ENCODE peak calls at places on chromosomes 6 and 20, in seven cellular contexts. V is neuronal stem cell, I is K562, U is fibroblast of lung, F is left ventricle myocardium inferior, T is heart right ventricle, C is RWPE1. Q is an unnamed sample.

GRCh38 chr6:48744948-48745347 is 634.0 kb upstream of the PTCHD4 start:
- DNase-seq in C (peak), T (no peak), I (no peak), U (peak), F (no peak), V (no peak), Q (no peak)

GRCh38 chr6:128918886-128919285 is 35.9 kb downstream of the LAMA2 start:
- DNase-seq in C (no peak), V (no peak), I (no peak), F (no peak), U (no peak), T (no peak), Q (no peak)

GRCh38 chr20:19730716-19731115 is 27.3 kb upstream of the RIN2 start:
- DNase-seq in T (no peak), F (no peak), C (no peak), I (no peak), V (no peak), U (no peak), Q (no peak)

GRCh38 chr6:46011241-46012085 is 4.2 kb downstream of the CLIC5 start:
- DNase-seq in V (no peak), F (peak), I (no peak), C (no peak), T (no peak), U (no peak), Q (no peak)

GRCh38 chr6:138105880-138106664 is 1.1 kb downstream of the PERP start:
- DNase-seq in I (no peak), T (no peak), C (peak), F (no peak), U (peak), V (peak), Q (no peak)

GRCh38 chr6:71238351-71238750 is 50.3 kb upstream of the OGFRL1 start:
- DNase-seq in I (no peak), V (no peak), U (peak), F (no peak), C (no peak), T (no peak), Q (no peak)

GRCh38 chr20:63567132-63567381 is 7.0 kb downstream of the HELZ2 start:
- DNase-seq in F (no peak), U (no peak), V (no peak), I (no peak), T (no peak), C (no peak), Q (peak)

GRCh38 chr6:108618623-108619152 is 58.0 kb downstream of the FOXO3 start:
- DNase-seq in C (no peak), I (no peak), F (no peak), V (no peak), T (no peak), U (no peak), Q (no peak)

GRCh38 chr20:56540415-56540814 is 7.4 kb downstream of the FAM209B start:
- DNase-seq in C (no peak), U (no peak), F (no peak), V (no peak), T (no peak), I (no peak), Q (no peak)

GRCh38 chr20:32756156-32756555 is 6.0 kb upstream of the DNMT3B start:
- DNase-seq in F (no peak), T (no peak), U (no peak), V (no peak), I (no peak), C (no peak), Q (no peak)

GRCh38 chr20:24892931-24893330 is 56.1 kb upstream of the CST7 start:
- DNase-seq in I (no peak), U (no peak), T (no peak), F (no peak), V (no peak), C (no peak), Q (no peak)

GRCh38 chr20:58109918-58110635 is 118.4 kb downstream of the ANKRD60 start:
- DNase-seq in C (no peak), T (no peak), U (no peak), V (no peak), F (no peak), I (no peak), Q (no peak)

GRCh38 chr6:152682141-152682540 is 15.6 kb upstream of the MYCT1 start:
- DNase-seq in V (no peak), C (no peak), T (no peak), F (no peak), I (no peak), U (no peak), Q (no peak)

GRCh38 chr6:46653439-46653942 is 716 bp downstream of the SLC25A27 start:
- DNase-seq in V (no peak), I (no peak), U (no peak), F (no peak), C (no peak), T (no peak), Q (peak)

GRCh38 chr6:168130683-168131371 is 51.8 kb upstream of the FRMD1 start:
- DNase-seq in V (no peak), I (no peak), C (no peak), T (no peak), U (no peak), F (no peak), Q (no peak)

GRCh38 chr6:137111296-137112066 is 62.0 kb downstream of the IL22RA2 start:
- DNase-seq in V (no peak), U (no peak), C (no peak), T (no peak), I (no peak), F (no peak), Q (no peak)

GRCh38 chr6:13807691-13808090 is 6.7 kb downstream of the MCUR1 start:
- DNase-seq in C (no peak), F (no peak), V (no peak), I (no peak), U (no peak), T (no peak), Q (no peak)

GRCh38 chr6:110688661-110689268 is 126.5 kb downstream of the CDK19 start:
- DNase-seq in F (no peak), C (no peak), I (no peak), V (no peak), T (no peak), U (no peak), Q (no peak)

GRCh38 chr6:35400901-35401311 is 51.2 kb upstream of the FANCE start:
- DNase-seq in I (no peak), T (no peak), U (no peak), V (no peak), C (peak), F (no peak), Q (no peak)

GRCh38 chr6:71197267-71197666 is 91.3 kb upstream of the OGFRL1 start:
- DNase-seq in F (no peak), C (no peak), I (no peak), U (peak), T (no peak), V (no peak), Q (no peak)

GRCh38 chr6:39834278-39834677 is 42.1 kb downstream of the DAAM2 start:
- DNase-seq in U (no peak), F (no peak), C (no peak), I (no peak), V (no peak), T (no peak), Q (no peak)

GRCh38 chr6:39839445-39839844 is 47.3 kb downstream of the DAAM2 start:
- DNase-seq in I (no peak), T (no peak), V (no peak), C (no peak), U (no peak), F (no peak), Q (no peak)

GRCh38 chr6:39836621-39837020 is 44.4 kb downstream of the DAAM2 start:
- DNase-seq in F (no peak), T (no peak), C (no peak), I (no peak), U (no peak), V (no peak), Q (no peak)

GRCh38 chr6:39834866-39835265 is 42.7 kb downstream of the DAAM2 start:
- DNase-seq in C (no peak), I (no peak), V (no peak), F (no peak), T (no peak), U (no peak), Q (no peak)

GRCh38 chr6:39835856-39836442 is 43.8 kb downstream of the DAAM2 start:
- DNase-seq in V (no peak), C (no peak), F (no peak), I (no peak), U (no peak), T (no peak), Q (no peak)
- H3K27ac ChIP-seq in V (no peak), C (no peak), F (peak), I (no peak), U (no peak), T (no peak), Q (no peak)

DNA sequence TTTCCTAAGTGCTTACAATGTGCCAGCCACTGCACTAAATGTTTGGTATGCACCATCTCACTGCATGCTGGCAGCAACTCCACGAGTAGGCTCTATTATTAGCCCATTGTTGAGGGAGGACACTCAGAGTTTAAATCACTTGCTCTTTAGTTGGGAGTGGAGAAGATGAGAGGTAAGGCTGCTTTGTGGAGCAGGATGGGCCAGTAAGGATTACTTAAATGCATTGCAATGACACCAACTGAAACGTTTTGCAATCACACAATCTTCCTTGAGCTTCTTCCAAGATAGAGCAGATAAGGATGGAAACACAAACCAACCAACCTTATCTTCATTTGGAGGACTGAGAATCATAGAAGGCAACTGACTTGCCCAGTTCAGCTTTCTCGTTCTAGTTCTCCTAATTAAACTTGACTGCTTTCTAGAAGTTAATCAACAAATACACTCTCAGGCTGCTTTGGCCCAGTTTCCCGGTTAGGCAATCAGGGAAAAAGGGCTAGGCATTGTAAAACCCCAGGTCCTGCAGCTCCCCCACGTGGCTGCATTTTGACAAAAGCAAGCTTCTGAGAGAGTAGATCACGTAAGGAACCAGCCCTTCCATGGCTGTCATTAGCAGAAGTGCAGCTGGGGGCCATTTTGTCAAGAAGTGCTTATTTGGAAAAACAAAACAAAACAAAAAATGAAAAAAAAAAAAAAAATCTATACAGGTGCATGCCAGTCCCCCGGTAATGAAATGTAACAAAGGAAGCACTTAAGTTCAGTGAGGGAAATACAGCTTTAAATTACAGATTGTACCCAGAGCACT is 130.6 kb downstream of the BCAS1 start:
- DNase-seq in V (peak), F (peak), I (peak), C (peak), U (peak), T (peak), Q (peak)
- H3K27ac ChIP-seq in V (no peak), F (peak), I (peak), C (no peak), U (peak), T (peak), Q (peak)

GRCh38 chr6:21310736-21311135 is 282.8 kb upstream of the SOX4 start:
- DNase-seq in V (no peak), F (no peak), U (no peak), T (no peak), I (no peak), C (no peak), Q (no peak)

GRCh38 chr6:21309791-21310190 is 283.8 kb upstream of the SOX4 start:
- DNase-seq in T (no peak), V (no peak), I (no peak), U (no peak), C (no peak), F (no peak), Q (no peak)

GRCh38 chr6:21317634-21318033 is 275.9 kb upstream of the SOX4 start:
- DNase-seq in T (no peak), V (no peak), F (no peak), U (no peak), I (no peak), C (no peak), Q (no peak)

GRCh38 chr6:21312118-21312517 is 281.4 kb upstream of the SOX4 start:
- DNase-seq in C (no peak), I (no peak), U (no peak), V (no peak), T (no peak), F (no peak), Q (no peak)
- H3K27ac ChIP-seq in C (no peak), I (no peak), U (no peak), V (no peak), T (no peak), F (no peak), Q (no peak)

GRCh38 chr20:44496976-44497375 is 21.3 kb downstream of the TTPAL start:
- DNase-seq in T (no peak), U (peak), C (peak), V (no peak), I (no peak), F (no peak), Q (no peak)
- H3K27ac ChIP-seq in T (peak), U (peak), C (peak), V (no peak), I (no peak), F (no peak), Q (no peak)